ENCODE peak calls at places on chromosomes 2 and 18, in eight cellular contexts. S, C, A, L, O, Z, P and Y are unnamed samples.

GRCh38 chr18:58057291-58057965 is 13.4 kb downstream of the NEDD4L start:
- DNase-seq in P (no peak), Z (no peak), C (peak), L (no peak), S (no peak), A (no peak), O (no peak), Y (no peak)

GRCh38 chr18:31648966-31649429 is 35.4 kb downstream of the B4GALT6 start:
- DNase-seq in A (no peak), Z (no peak), L (peak), P (peak), O (no peak), C (no peak), S (peak), Y (peak)

GRCh38 chr2:211730215-211730614 is 808.4 kb downstream of the ERBB4 start:
- DNase-seq in L (no peak), A (no peak), O (no peak), S (no peak), Z (no peak), P (no peak), C (no peak), Y (no peak)

GRCh38 chr2:176001281-176001902 is 675 bp downstream of the LNPK start:
- DNase-seq in L (peak), Z (no peak), S (peak), P (peak), C (no peak), A (peak), O (no peak), Y (no peak)

GRCh38 chr18:76553715-76554603 is 58.9 kb upstream of the ZNF516 start:
- DNase-seq in Z (no peak), O (no peak), P (no peak), S (peak), L (no peak), A (no peak), C (no peak), Y (no peak)

GRCh38 chr2:180130403-180130802 is 123.3 kb upstream of the CWC22 start:
- DNase-seq in P (no peak), Z (no peak), A (no peak), C (no peak), O (no peak), L (no peak), S (peak), Y (no peak)

GRCh38 chr2:174610243-174610995 is 12.8 kb upstream of the WIPF1 start:
- DNase-seq in A (no peak), C (no peak), P (no peak), O (no peak), Z (no peak), L (no peak), S (no peak), Y (no peak)

GRCh38 chr2:112541315-112542122 is 746 bp upstream of the POLR1B start:
- DNase-seq in A (peak), P (peak), S (peak), L (no peak), Z (peak), O (peak), C (peak), Y (peak)

GRCh38 chr2:129611456-129611855 is 368.0 kb upstream of the RAB6C start:
- DNase-seq in A (no peak), L (no peak), Z (no peak), P (no peak), S (no peak), O (no peak), C (no peak), Y (no peak)

GRCh38 chr2:164784376-164784775 is 57.2 kb downstream of the COBLL1 start:
- DNase-seq in L (peak), S (no peak), C (no peak), Z (no peak), A (no peak), O (no peak), P (no peak), Y (no peak)

GRCh38 chr18:21742323-21742687 is 1.7 kb downstream of the MIB1 start:
- DNase-seq in S (peak), L (peak), Z (no peak), C (no peak), P (no peak), A (no peak), O (no peak), Y (no peak)

GRCh38 chr2:10289352-10289751 is 13.4 kb upstream of the HPCAL1 start:
- DNase-seq in O (no peak), C (no peak), S (no peak), A (no peak), P (no peak), L (no peak), Z (no peak), Y (no peak)

GRCh38 chr18:12271376-12272235 is 17.4 kb downstream of the CIDEA start:
- DNase-seq in C (no peak), A (peak), O (peak), Z (peak), L (peak), P (peak), S (peak), Y (peak)

GRCh38 chr2:24571828-24572442 is 80.9 kb downstream of the NCOA1 start:
- DNase-seq in S (no peak), P (no peak), Z (no peak), C (no peak), A (no peak), O (no peak), L (no peak), Y (no peak)

DNA sequence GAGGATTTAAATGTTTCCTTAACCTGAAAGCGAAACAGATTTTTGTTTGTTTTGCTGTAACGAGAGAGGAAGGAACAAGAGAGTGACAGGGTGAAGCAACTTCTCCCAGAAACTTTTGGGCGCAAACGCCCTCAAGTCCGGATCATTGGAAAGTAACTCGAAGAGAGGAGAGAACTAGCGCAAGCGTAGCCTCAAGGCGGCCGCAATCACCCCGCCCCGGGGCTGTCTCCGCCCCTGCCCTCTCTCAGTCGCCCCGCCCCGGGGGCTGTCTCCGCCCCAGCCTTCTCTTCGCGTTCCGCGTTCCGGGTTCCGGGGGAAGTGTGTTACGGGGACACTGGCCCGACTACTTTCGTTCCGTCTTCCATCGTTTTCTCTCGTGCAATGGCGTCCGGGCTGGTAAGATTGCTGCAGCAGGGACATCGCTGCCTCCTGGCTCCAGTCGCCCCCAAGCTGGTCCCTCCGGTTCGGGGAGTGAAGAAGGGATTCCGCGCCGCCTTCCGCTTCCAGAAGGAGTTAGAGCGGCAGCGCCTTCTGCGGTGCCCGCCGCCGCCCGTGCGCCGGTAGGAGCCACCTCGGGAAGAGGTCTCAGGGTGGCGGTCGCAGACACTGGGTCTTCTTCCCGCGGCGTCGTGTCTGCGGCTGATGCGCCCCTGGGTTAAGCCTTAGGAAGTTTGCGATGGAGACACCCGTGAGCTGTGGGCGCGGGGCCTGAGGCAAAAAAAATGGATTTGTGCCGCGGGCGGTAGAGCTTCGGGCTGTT is at the start of gene MRPL44:
- DNase-seq in P (peak), L (peak), C (peak), S (peak), A (peak), Z (peak), O (peak), Y (peak)
- TF ChIP-seq POLR2A in P (peak), L (peak), C (peak), S (peak), A (peak), Z (peak), O (peak), Y (peak)

DNA sequence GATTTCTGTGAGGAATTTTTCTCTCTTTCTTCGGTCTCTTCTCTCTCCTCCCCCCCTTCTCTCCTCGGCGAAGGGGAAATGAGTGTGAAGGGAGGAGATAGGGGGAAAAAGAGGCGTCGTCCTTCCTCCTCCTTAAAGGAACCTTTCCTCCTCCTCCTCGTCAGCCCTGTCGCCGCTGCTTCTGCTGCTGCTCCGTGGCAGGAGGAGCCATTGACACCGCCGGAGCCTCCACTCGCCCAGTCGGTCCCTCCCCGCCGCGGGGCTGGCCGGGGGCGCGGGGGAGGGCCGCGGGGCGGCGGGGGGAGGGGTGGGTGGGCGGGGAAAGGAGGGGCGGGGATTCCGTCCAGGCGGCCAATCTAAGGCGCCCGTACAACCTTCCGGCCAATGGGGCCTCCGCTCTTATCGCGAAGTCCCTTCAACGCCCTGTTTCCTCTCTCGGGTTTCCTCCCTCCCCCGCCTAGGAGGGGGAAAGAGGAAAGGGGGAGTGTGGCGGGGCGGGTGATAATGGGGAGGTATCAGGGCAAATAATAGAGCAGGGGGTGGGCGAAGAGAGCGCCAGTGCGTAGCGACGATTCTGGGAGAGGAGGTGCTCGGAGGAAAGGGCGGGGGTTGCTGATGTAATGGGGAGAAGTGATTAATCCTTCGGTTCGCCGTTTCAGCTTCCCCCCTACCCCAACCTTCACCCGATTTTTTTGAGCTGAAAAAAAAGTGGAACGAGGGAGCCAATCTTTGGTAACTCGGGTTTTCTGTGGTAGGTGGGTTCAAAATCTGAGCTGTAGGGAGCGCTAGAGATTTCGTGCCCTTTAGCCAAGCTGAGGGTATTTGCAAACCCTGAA is at the start of gene FBXO11:
- DNase-seq in C (peak), S (peak), O (peak), L (peak), P (peak), Z (peak), A (peak), Y (peak)
- TF ChIP-seq POLR2A in C (peak), S (peak), O (peak), L (peak), P (peak), Z (peak), A (peak), Y (peak)

DNA sequence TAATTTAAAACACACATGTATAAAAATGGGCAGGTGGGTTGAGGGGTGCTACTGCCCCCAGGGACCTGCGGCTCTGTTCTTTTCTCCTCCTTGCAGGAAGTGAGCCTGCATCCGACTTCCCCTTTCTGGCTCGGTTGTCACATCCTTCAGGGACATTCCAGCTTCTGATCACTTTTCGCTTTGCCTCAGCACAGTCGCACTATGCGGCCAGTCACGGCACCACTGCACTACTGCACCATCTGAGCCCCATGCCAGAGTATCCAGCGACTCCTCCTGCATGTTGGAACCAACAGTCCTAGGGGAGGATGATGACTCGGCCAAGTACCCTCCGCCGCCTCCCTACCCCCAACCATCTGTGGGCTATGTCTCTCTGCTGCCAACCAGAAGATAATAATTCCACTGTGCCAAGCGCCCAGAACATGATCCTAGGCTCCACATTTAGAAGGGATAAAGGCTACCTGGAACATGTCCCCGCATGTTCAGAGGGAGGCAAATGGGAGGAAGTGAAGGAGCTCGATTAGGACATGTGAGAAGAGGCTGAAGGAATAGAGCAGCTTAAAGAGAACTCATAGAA is 17.6 kb downstream of the CDC42EP3 start:
- DNase-seq in S (no peak), P (peak), C (peak), L (no peak), Z (no peak), O (no peak), A (peak), Y (no peak)
- TF ChIP-seq POLR2A in S (no peak), P (no peak), C (no peak), L (peak), Z (peak), O (no peak), A (no peak), Y (no peak)

GRCh38 chr2:19347619-19348562 is 10.5 kb downstream of the OSR1 start:
- DNase-seq in P (peak), Z (peak), S (peak), L (peak), O (peak), C (peak), A (peak), Y (peak)
- TF ChIP-seq POLR2A in P (peak), Z (peak), S (peak), L (peak), O (peak), C (peak), A (peak), Y (peak)

DNA sequence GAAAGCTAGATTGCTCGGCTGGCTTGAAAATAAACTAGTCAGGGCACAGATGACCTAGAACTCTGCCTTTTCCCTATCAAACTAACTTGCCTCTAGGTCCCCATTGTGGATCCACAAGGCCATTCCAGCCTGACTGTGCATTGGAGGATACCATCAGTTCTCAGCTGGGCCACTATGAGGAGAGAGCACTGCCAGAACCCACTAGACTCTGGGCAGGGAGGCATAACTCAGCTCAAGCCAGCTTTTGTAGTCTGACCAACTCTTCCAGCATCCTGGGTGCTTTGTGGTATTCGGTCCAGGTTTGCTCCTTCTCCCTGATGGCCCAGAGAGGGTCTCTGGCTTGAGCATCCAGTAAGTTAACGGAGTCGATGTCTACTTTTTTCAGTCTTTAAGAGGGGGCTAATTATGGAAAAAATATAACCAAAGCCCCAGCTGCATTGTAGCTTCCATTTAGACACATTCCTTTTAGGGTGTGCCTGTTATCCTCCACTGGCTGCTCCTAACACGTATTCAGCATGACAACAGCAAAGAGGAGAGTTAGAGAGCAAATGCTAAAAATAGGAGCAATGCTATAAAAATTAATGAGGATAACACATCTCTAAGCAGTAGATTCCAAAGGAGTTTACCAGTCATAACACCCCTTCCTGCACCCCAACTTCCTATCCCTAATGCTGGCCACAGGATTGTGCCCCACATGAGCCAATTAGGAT is 15.2 kb downstream of the GKN2 start:
- DNase-seq in S (no peak), P (no peak), O (no peak), C (no peak), L (no peak), A (no peak), Z (no peak), Y (no peak)
- TF ChIP-seq POLR2A in S (no peak), P (no peak), O (no peak), C (no peak), L (no peak), A (no peak), Z (no peak), Y (no peak)

GRCh38 chr2:216802516-216803265 is 57.2 kb downstream of the TNP1 start:
- DNase-seq in A (no peak), C (no peak), O (no peak), P (no peak), Z (no peak), L (no peak), S (no peak), Y (no peak)
- TF ChIP-seq POLR2A in A (no peak), C (no peak), O (no peak), P (no peak), Z (no peak), L (no peak), S (no peak), Y (no peak)

DNA sequence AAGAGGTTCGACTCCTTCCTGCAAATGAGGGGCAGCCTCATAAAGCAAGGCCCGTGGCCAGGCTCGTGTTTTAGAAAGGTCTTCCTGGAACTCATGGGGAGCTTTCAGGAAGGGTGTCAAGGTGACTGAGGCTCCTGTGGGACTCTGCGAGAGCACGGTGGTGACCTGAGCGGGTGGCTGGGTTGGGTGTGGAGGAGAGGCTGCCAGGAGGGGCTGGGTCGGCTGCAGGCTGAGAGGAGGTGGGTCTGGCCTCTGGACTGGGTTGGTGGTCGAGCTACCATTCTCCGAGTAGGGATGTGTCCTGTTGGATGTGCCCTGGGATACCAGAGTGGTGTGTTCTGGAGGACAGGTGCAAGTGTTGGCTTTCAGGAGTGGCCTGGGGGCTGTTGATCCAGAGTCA is 86.4 kb downstream of the DGKD start:
- DNase-seq in A (no peak), L (no peak), O (no peak), C (no peak), S (no peak), P (no peak), Z (no peak), Y (no peak)
- TF ChIP-seq POLR2A in A (no peak), L (no peak), O (no peak), C (no peak), S (no peak), P (no peak), Z (no peak), Y (no peak)

DNA sequence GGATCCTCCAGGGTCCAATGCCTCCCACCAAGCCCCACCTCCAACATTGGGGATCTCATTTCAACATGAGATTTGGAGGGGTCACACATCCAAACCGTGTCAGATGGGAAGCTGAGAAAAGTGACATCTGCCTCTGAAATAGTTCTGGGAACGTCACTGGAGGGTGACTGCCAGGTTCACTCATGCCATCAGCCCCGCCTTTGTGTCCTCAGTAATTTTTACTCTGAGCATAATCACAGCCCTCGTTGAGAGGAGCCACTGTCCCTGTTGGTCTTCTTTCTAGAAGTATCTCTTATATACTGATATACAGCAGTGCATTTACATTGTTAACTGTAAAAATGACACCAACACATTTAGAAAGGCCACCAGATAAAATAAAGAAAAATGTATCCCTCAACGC is 67.4 kb downstream of the KLHL29 start:
- DNase-seq in Z (no peak), L (no peak), O (no peak), C (no peak), P (no peak), S (no peak), A (no peak), Y (no peak)
- TF ChIP-seq POLR2A in Z (no peak), L (no peak), O (no peak), C (no peak), P (no peak), S (no peak), A (no peak), Y (no peak)

GRCh38 chr2:46306988-46307655 is 9.9 kb downstream of the EPAS1 start:
- DNase-seq in O (no peak), Z (no peak), C (no peak), A (no peak), P (no peak), S (no peak), L (no peak), Y (no peak)

GRCh38 chr2:46304635-46305034 is 7.4 kb downstream of the EPAS1 start:
- DNase-seq in Z (no peak), C (no peak), O (no peak), S (no peak), A (no peak), P (no peak), L (no peak), Y (no peak)

GRCh38 chr2:46305767-46306166 is 8.6 kb downstream of the EPAS1 start:
- DNase-seq in Z (no peak), O (no peak), A (no peak), S (no peak), L (no peak), P (no peak), C (no peak), Y (no peak)

GRCh38 chr2:46305177-46305576 is 8.0 kb downstream of the EPAS1 start:
- DNase-seq in S (no peak), A (no peak), C (no peak), L (no peak), O (no peak), Z (no peak), P (no peak), Y (no peak)

DNA sequence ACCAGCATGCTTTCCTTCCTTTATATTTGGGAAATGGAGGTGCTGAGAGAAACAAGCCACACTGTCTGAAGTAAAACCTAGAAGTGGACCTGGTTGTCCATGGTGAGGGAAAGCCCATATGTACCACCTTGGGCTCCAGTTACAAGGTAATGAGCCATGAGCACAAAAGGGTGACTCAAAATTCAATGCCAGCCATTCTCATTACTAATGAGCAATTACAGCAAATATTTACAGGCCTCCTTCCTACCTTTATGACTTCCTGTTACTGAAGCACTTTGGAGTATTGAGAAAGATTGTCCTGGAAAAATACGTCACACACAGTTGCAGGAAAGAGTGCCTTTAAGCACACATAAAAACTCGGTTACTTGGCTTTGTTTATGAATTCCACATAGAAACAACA is 9.1 kb downstream of the EPAS1 start:
- DNase-seq in O (no peak), S (peak), A (no peak), P (no peak), L (peak), C (no peak), Z (no peak), Y (no peak)
- TF ChIP-seq POLR2A in O (no peak), S (no peak), A (peak), P (no peak), L (no peak), C (no peak), Z (no peak), Y (no peak)